ENCODE peak calls at places on chromosome 14, in six cellular contexts. F is HepG2, R is GM12878, J is H1, T is SK-N-SH, V is K562. P is an unnamed sample.

GRCh38 chr14:73758392-73759182 is 44.4 kb upstream of the PNMA1 start:
- DNase-seq in F (peak; percentile 71), R (no peak), J (peak; percentile 90), T (peak; percentile 86), V (peak; percentile 62), P (peak; percentile 84)

GRCh38 chr14:86712727-86713126 is 1182.8 kb downstream of the FLRT2 start:
- DNase-seq in F (peak; percentile 82), R (no peak), J (no peak), T (no peak), V (no peak), P (peak; percentile 18)

GRCh38 chr14:52472728-52473127 is 79.6 kb downstream of the TXNDC16 start:
- DNase-seq in F (no peak), R (no peak), J (no peak), T (no peak), V (no peak), P (no peak)

GRCh38 chr14:68770553-68771286 is 22.1 kb downstream of the ZFP36L1 start:
- DNase-seq in F (no peak), R (no peak), J (no peak), T (no peak), V (no peak), P (no peak)

GRCh38 chr14:67426983-67427601 is 15.1 kb upstream of the PLEK2 start:
- DNase-seq in F (peak; percentile 76), R (no peak), J (peak; percentile 82), T (peak; percentile 85), V (peak; percentile 63), P (no peak)

GRCh38 chr14:24921903-24922302 is 128.0 kb downstream of the STXBP6 start:
- DNase-seq in F (no peak), R (no peak), J (no peak), T (no peak), V (no peak), P (no peak)

GRCh38 chr14:93430319-93430801 is 379 bp upstream of the UNC79 start:
- DNase-seq in F (no peak), R (no peak), J (peak; percentile 80), T (peak; percentile 88), V (no peak), P (no peak)

GRCh38 chr14:98826618-98827017 is 445.4 kb downstream of the BCL11B start:
- DNase-seq in F (no peak), R (no peak), J (no peak), T (no peak), V (no peak), P (no peak)

GRCh38 chr14:62253931-62254330 is 491.7 kb downstream of the SNAPC1 start:
- DNase-seq in F (no peak), R (no peak), J (no peak), T (no peak), V (no peak), P (no peak)

GRCh38 chr14:77616133-77616453 is 344 bp downstream of the SPTLC2 start:
- DNase-seq in F (no peak), R (no peak), J (no peak), T (no peak), V (peak; percentile 30), P (no peak)

GRCh38 chr14:77613207-77613606 is 3.2 kb downstream of the SPTLC2 start:
- DNase-seq in F (no peak), R (no peak), J (no peak), T (no peak), V (no peak), P (peak; percentile 20)

GRCh38 chr14:77616454-77617229 is at the start of gene SPTLC2:
- DNase-seq in F (peak; percentile 99), R (peak; percentile 97), J (peak; percentile 93), T (peak; percentile 97), V (peak; percentile 98), P (peak; percentile 97)

GRCh38 chr14:77618381-77618780 is 1.9 kb upstream of the SPTLC2 start:
- DNase-seq in F (no peak), R (no peak), J (no peak), T (no peak), V (no peak), P (no peak)

GRCh38 chr14:77615231-77616132 is 955 bp downstream of the SPTLC2 start:
- DNase-seq in F (no peak), R (no peak), J (no peak), T (peak; percentile 43), V (peak; percentile 7), P (no peak)
- TF ChIP-seq GABPA in F (no peak), R (no peak), J (no peak), T (no peak), V (no peak), P (no peak)

GRCh38 chr14:79021756-79022155 is 851.6 kb downstream of the NRXN3 start:
- DNase-seq in F (no peak), R (no peak), J (no peak), T (no peak), V (no peak), P (no peak)

GRCh38 chr14:79011920-79012204 is 841.7 kb downstream of the NRXN3 start:
- DNase-seq in F (no peak), R (no peak), J (no peak), T (no peak), V (no peak), P (no peak)

GRCh38 chr14:79016828-79017505 is 846.8 kb downstream of the NRXN3 start:
- DNase-seq in F (peak; percentile 10), R (no peak), J (no peak), T (no peak), V (no peak), P (no peak)

GRCh38 chr14:79018846-79019245 is 848.7 kb downstream of the NRXN3 start:
- DNase-seq in F (no peak), R (no peak), J (no peak), T (no peak), V (no peak), P (no peak)

DNA sequence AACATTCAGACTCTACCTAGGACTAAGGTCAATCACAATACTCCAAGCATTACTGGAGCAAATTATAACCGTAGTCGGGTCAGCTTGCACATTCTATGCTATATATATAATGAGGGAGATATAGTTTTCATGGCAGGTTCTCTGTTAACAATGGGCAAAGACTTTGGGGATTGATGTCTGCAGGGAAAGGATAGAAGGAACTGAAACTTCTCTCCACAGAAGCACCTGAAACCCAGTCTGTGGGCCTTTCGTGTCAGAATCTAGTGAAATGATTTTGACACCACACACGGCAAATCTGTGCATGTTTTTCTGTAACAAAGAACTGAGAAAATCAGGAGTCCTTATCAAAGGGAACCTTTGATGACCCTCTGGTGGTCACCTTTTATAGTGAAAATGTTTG is 847.4 kb downstream of the NRXN3 start:
- DNase-seq in F (no peak), R (no peak), J (no peak), T (no peak), V (no peak), P (no peak)
- H3K4me3 ChIP-seq in F (no peak overlapping the region), R (no peak overlapping the region), J (no peak overlapping the region), T (no peak overlapping the region), V (no peak overlapping the region), P (no peak overlapping the region)

GRCh38 chr14:77544571-77544970 is 46.0 kb upstream of the ISM2 start:
- DNase-seq in F (no peak), R (no peak), J (no peak), T (no peak), V (no peak), P (no peak)

GRCh38 chr14:77542349-77543239 is 44.0 kb upstream of the ISM2 start:
- DNase-seq in F (no peak), R (no peak), J (no peak), T (no peak), V (no peak), P (no peak)

GRCh38 chr14:77543637-77544334 is 45.2 kb upstream of the ISM2 start:
- DNase-seq in F (no peak), R (no peak), J (no peak), T (no peak), V (no peak), P (no peak)

GRCh38 chr14:77543240-77543551 is 44.6 kb upstream of the ISM2 start:
- DNase-seq in F (peak; percentile 48), R (no peak), J (no peak), T (no peak), V (no peak), P (no peak)

DNA sequence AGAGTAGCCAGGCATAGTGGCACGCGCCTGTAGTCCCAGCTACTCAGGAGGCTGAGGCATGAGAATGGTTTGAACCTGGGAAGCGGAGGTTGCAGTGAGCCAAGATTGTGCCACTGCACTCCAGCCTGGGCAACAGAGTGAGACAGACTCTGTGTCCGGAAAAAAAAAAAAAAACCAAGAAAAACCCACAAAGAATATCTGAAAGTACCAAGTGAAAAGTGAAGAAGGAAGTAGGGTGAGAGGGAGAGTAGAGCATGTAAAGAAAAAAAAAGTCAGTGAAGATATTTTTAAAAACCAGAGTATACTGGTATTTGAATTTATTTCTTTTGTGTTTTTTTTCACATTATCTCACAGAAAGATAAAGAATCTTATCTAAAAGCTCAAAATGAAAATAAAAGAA is 43.3 kb upstream of the ISM2 start:
- DNase-seq in F (no peak), R (no peak), J (no peak), T (no peak), V (no peak), P (no peak)
- TF ChIP-seq GABPA in F (no peak), R (no peak), J (no peak), T (no peak), V (no peak), P (no peak)

DNA sequence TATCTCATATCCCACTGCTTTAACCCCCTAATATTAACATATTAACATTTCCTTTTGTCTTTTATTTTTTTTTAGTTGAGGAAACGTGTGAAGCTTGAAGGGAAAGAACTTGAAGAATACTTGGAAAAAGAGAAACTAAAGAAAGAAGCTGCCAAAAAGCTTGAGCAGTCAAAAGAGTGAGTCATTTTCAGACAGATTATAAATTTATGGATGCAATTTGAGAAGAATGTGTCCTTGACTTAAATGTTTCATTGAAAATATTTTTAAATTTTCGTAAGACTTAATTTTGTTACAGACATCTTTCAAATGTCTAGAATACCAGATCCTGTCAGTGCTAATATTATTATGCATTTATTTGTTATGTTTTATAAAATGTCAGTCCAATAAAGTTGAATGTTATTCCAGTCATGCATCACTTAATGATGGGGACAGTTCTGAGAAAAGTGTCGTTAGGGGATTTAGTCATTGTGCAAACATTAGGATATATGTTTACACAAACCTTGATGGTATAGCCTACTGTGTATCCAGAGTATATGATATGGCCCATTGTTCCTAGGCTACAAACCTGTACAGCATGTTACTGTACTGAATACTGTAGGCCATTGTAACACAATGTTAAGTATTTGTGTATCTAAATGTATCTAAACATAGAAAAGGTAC is 32.6 kb downstream of the CPSF2 start:
- DNase-seq in F (peak; percentile 65), R (no peak), J (no peak), T (no peak), V (no peak), P (no peak)
- H3K4me3 ChIP-seq in F (no peak overlapping the region), R (no peak overlapping the region), J (no peak overlapping the region), T (no peak overlapping the region), V (no peak overlapping the region), P (no peak overlapping the region)

GRCh38 chr14:37202812-37203211 is 5.1 kb downstream of the MIPOL1 start:
- DNase-seq in F (no peak), R (no peak), J (no peak), T (no peak), V (no peak), P (no peak)
- TF ChIP-seq GABPA in F (no peak), R (no peak), J (no peak), T (no peak), V (no peak), P (no peak)

DNA sequence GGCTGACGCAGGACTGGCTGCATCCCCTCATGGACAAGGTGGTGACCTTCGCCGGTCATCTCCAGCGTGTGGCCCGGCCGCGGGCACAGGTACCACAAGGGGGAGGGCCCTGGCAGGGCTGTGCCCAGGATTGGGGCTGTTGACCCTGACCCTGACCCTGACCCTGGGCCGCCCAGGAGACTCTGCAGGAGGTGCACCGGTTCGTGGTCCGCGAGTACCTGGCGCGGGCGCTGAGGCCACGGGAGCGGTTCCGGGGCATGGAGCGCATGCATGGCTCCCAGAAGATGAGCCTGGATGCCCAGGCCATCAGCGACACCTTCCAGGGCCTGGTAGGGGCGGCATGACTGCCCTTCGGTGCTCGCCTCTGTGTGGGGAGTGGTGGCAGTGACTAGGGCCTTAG is 12.9 kb downstream of the EXOC3L4 start:
- DNase-seq in F (no peak), R (no peak), J (no peak), T (no peak), V (no peak), P (no peak)
- H3K4me3 ChIP-seq in F (no peak overlapping the region), R (no peak overlapping the region), J (no peak overlapping the region), T (no peak overlapping the region), V (no peak overlapping the region), P (no peak overlapping the region)

P was measured in HL-60.